ENCODE peak calls at places on chromosomes 4 and X, in six cellular contexts. One of them, this sample, is unnamed.

GRCh38 chr4:69025191-69025998 is 70.9 kb upstream of the UGT2B7 start:
- DNase-seq in GM12891: no peak
- DNase-seq in K562: no peak
- DNase-seq in GM12878: no peak
- DNase-seq in HepG2: peak
- DNase-seq in H1: peak
- DNase-seq in this sample: no peak

GRCh38 chrX:46447384-46447783 is 97.8 kb downstream of the ZNF674 start:
- DNase-seq in GM12891: peak
- DNase-seq in K562: no peak
- DNase-seq in GM12878: no peak
- DNase-seq in HepG2: peak
- DNase-seq in H1: no peak
- DNase-seq in this sample: peak

GRCh38 chrX:129653985-129654651 is 638 bp downstream of the APLN start:
- DNase-seq in GM12891: no peak
- DNase-seq in K562: no peak
- DNase-seq in GM12878: no peak
- DNase-seq in HepG2: no peak
- DNase-seq in H1: no peak
- DNase-seq in this sample: no peak

GRCh38 chr4:26787461-26788340 is 72.9 kb upstream of the STIM2 start:
- DNase-seq in GM12891: no peak
- DNase-seq in K562: peak
- DNase-seq in GM12878: no peak
- DNase-seq in HepG2: peak
- DNase-seq in H1: peak
- DNase-seq in this sample: no peak

GRCh38 chr4:102430511-102430910 is 70.6 kb upstream of the NFKB1 start:
- DNase-seq in GM12891: no peak
- DNase-seq in K562: no peak
- DNase-seq in GM12878: no peak
- DNase-seq in HepG2: no peak
- DNase-seq in H1: no peak
- DNase-seq in this sample: no peak

GRCh38 chr4:119729815-119730643 is 101.4 kb upstream of the PDE5A start:
- DNase-seq in GM12891: no peak
- DNase-seq in K562: no peak
- DNase-seq in GM12878: no peak
- DNase-seq in HepG2: peak
- DNase-seq in H1: no peak
- DNase-seq in this sample: no peak

GRCh38 chr4:102868153-102868781 is 525 bp upstream of the CISD2 start:
- DNase-seq in GM12891: no peak
- DNase-seq in K562: no peak
- DNase-seq in GM12878: no peak
- DNase-seq in HepG2: no peak
- DNase-seq in H1: no peak
- DNase-seq in this sample: no peak

GRCh38 chr4:25161599-25161960 is 1.3 kb upstream of the SEPSECS start:
- DNase-seq in GM12891: no peak
- DNase-seq in K562: no peak
- DNase-seq in GM12878: no peak
- DNase-seq in HepG2: no peak
- DNase-seq in H1: no peak
- DNase-seq in this sample: no peak

GRCh38 chr4:127364911-127365310 is 267.8 kb upstream of the INTU start:
- DNase-seq in GM12891: no peak
- DNase-seq in K562: no peak
- DNase-seq in GM12878: no peak
- DNase-seq in HepG2: no peak
- DNase-seq in H1: no peak
- DNase-seq in this sample: no peak

GRCh38 chr4:121811122-121811521 is 10.0 kb downstream of the EXOSC9 start:
- DNase-seq in GM12891: no peak
- DNase-seq in K562: no peak
- DNase-seq in GM12878: no peak
- DNase-seq in HepG2: no peak
- DNase-seq in H1: no peak
- DNase-seq in this sample: no peak

GRCh38 chrX:108165349-108166111 is 74.0 kb downstream of the ATG4A start:
- DNase-seq in GM12891: no peak
- DNase-seq in K562: peak
- DNase-seq in GM12878: no peak
- DNase-seq in HepG2: peak
- DNase-seq in H1: peak
- DNase-seq in this sample: no peak

GRCh38 chr4:25767877-25768475 is 94.8 kb downstream of the SEL1L3 start:
- DNase-seq in GM12891: peak
- DNase-seq in K562: peak
- DNase-seq in GM12878: no peak
- DNase-seq in HepG2: peak
- DNase-seq in H1: no peak
- DNase-seq in this sample: no peak

GRCh38 chrX:11185861-11186260 is 74.7 kb downstream of the HCCS start:
- DNase-seq in GM12891: no peak
- DNase-seq in K562: no peak
- DNase-seq in GM12878: no peak
- DNase-seq in HepG2: no peak
- DNase-seq in H1: no peak
- DNase-seq in this sample: no peak

GRCh38 chrX:38854305-38854704 is 53.0 kb downstream of the MID1IP1 start:
- DNase-seq in GM12891: no peak
- DNase-seq in K562: no peak
- DNase-seq in GM12878: no peak
- DNase-seq in HepG2: no peak
- DNase-seq in H1: no peak
- DNase-seq in this sample: no peak

GRCh38 chr4:37562592-37562991 is 123.6 kb downstream of the RELL1 start:
- DNase-seq in GM12891: no peak
- DNase-seq in K562: no peak
- DNase-seq in GM12878: no peak
- DNase-seq in HepG2: no peak
- DNase-seq in H1: no peak
- DNase-seq in this sample: no peak

GRCh38 chr4:161178310-161178709 is 985.5 kb downstream of the FSTL5 start:
- DNase-seq in GM12891: no peak
- DNase-seq in K562: no peak
- DNase-seq in GM12878: no peak
- DNase-seq in HepG2: no peak
- DNase-seq in H1: no peak
- DNase-seq in this sample: no peak

GRCh38 chrX:11509786-11510185 is 155.9 kb downstream of the ARHGAP6 start:
- DNase-seq in GM12891: no peak
- DNase-seq in K562: no peak
- DNase-seq in GM12878: no peak
- DNase-seq in HepG2: no peak
- DNase-seq in H1: no peak
- DNase-seq in this sample: no peak

DNA sequence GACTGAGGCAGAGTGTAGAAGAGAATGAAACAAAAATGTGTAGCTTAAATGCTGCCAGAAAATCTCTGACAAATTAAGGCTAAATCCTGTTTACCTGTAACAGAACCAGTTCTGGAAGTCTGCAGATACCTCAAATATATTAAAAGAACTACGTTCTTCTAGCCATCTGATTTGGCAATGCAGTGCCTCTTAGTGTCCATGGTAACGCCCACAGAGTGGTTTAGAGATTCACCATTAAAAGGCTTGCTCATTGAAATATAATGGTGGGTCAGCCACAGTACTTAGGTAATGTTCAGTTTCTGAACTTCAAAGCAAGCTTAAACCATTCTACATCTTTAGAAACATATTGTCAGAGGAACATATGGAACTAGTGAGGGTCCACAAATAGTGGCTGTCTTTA is 23.2 kb upstream of the LUZP4 start:
- DNase-seq in GM12891: no peak
- DNase-seq in K562: no peak
- DNase-seq in GM12878: no peak
- DNase-seq in HepG2: no peak
- DNase-seq in H1: no peak
- DNase-seq in this sample: no peak
- TF ChIP-seq POLR2AphosphoS5 in GM12891: no peak
- TF ChIP-seq POLR2AphosphoS5 in K562: no peak
- TF ChIP-seq POLR2AphosphoS5 in GM12878: no peak
- TF ChIP-seq POLR2AphosphoS5 in HepG2: no peak
- TF ChIP-seq POLR2AphosphoS5 in H1: no peak
- TF ChIP-seq POLR2AphosphoS5 in this sample: no peak

GRCh38 chrX:33211356-33212254 is at the start of gene DMD:
- DNase-seq in GM12891: no peak
- DNase-seq in K562: no peak
- DNase-seq in GM12878: no peak
- DNase-seq in HepG2: peak
- DNase-seq in H1: no peak
- DNase-seq in this sample: no peak
- TF ChIP-seq POLR2A in GM12891: no peak
- TF ChIP-seq POLR2A in K562: no peak
- TF ChIP-seq POLR2A in GM12878: no peak
- TF ChIP-seq POLR2A in HepG2: no peak
- TF ChIP-seq POLR2A in H1: no peak
- TF ChIP-seq POLR2A in this sample: no peak

GRCh38 chrX:79557212-79557611 is 190.1 kb upstream of the ITM2A start:
- DNase-seq in GM12891: no peak
- DNase-seq in K562: no peak
- DNase-seq in GM12878: no peak
- DNase-seq in HepG2: no peak
- DNase-seq in H1: no peak
- DNase-seq in this sample: no peak
- TF ChIP-seq TAF1 in GM12891: no peak
- TF ChIP-seq TAF1 in K562: no peak
- TF ChIP-seq TAF1 in GM12878: no peak
- TF ChIP-seq TAF1 in HepG2: no peak
- TF ChIP-seq TAF1 in H1: no peak
- TF ChIP-seq TAF1 in this sample: no peak

GRCh38 chr4:1578968-1579833 is 104.9 kb downstream of the FAM53A start:
- DNase-seq in GM12891: peak
- DNase-seq in K562: peak
- DNase-seq in GM12878: no peak
- DNase-seq in HepG2: no peak
- DNase-seq in H1: peak
- DNase-seq in this sample: peak
- TF ChIP-seq POLR2AphosphoS5 in GM12891: no peak
- TF ChIP-seq POLR2AphosphoS5 in K562: no peak
- TF ChIP-seq POLR2AphosphoS5 in GM12878: no peak
- TF ChIP-seq POLR2AphosphoS5 in HepG2: no peak
- TF ChIP-seq POLR2AphosphoS5 in H1: no peak
- TF ChIP-seq POLR2AphosphoS5 in this sample: no peak

GRCh38 chr4:48267574-48267973 is 2.1 kb downstream of the TEC start:
- DNase-seq in GM12891: no peak
- DNase-seq in K562: no peak
- DNase-seq in GM12878: no peak
- DNase-seq in HepG2: no peak
- DNase-seq in H1: no peak
- DNase-seq in this sample: no peak

GRCh38 chr4:48271048-48271452 is 1.4 kb upstream of the TEC start:
- DNase-seq in GM12891: no peak
- DNase-seq in K562: no peak
- DNase-seq in GM12878: peak
- DNase-seq in HepG2: no peak
- DNase-seq in H1: no peak
- DNase-seq in this sample: no peak

GRCh38 chr4:48270516-48270897 is 869 bp upstream of the TEC start:
- DNase-seq in GM12891: no peak
- DNase-seq in K562: no peak
- DNase-seq in GM12878: no peak
- DNase-seq in HepG2: no peak
- DNase-seq in H1: no peak
- DNase-seq in this sample: no peak

GRCh38 chr4:48269861-48270515 is 350 bp upstream of the TEC start:
- DNase-seq in GM12891: peak
- DNase-seq in K562: peak
- DNase-seq in GM12878: peak
- DNase-seq in HepG2: peak
- DNase-seq in H1: peak
- DNase-seq in this sample: peak

DNA sequence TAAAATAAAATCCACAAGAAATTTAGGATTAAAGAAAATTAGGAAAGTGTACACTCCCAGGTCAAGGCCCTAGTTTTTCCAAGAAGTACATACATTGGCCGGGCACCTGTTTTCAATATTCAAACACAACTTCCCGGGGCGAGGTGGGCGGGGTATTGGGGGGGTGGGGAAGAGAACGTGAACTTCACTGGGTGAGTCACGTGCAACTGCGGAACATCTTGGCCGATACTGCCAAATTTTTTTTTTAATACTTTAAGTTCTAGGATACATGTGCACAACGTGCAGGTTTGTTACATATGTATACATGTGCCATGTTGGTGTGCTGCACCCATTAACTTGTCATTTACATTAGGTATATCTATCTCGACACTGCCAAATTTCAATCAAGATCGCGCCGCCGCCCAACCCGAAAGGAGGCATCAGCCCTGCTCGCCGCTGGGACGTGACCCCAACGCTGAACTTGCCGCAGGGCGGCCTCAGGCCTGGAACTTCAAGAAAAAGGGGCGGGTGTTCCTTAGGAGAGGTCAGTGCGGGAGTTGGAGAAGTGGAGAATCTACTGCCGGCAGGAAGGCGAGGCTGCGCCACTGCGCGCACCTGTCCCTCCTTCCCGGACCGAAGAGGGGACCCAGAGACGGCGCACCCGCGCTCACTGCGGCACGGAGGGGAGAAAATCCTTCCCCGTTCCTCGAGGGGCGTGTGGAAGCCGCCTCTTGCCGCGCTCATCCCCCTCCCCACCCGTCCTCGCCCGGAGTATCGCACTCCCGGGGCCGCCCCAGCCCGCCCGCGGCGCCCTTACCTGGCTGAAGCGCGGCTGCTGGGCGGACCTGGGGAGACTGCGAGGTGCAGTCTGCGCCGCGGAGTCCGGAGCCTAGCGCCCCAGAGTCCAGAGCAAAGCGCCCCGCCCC is at the start of gene TEC:
- DNase-seq in GM12891: peak
- DNase-seq in K562: peak
- DNase-seq in GM12878: no peak
- DNase-seq in HepG2: no peak
- DNase-seq in H1: peak
- DNase-seq in this sample: no peak
- TF ChIP-seq POLR2A in GM12891: peak
- TF ChIP-seq POLR2A in K562: peak
- TF ChIP-seq POLR2A in GM12878: peak
- TF ChIP-seq POLR2A in HepG2: peak
- TF ChIP-seq POLR2A in H1: peak
- TF ChIP-seq POLR2A in this sample: peak

GRCh38 chr4:93384211-93384610 is 444.3 kb upstream of the ATOH1 start:
- DNase-seq in GM12891: no peak
- DNase-seq in K562: no peak
- DNase-seq in GM12878: no peak
- DNase-seq in HepG2: no peak
- DNase-seq in H1: no peak
- DNase-seq in this sample: no peak

GRCh38 chr4:93384897-93385296 is 443.7 kb upstream of the ATOH1 start:
- DNase-seq in GM12891: no peak
- DNase-seq in K562: no peak
- DNase-seq in GM12878: no peak
- DNase-seq in HepG2: no peak
- DNase-seq in H1: no peak
- DNase-seq in this sample: no peak
- TF ChIP-seq TAF1 in GM12891: no peak
- TF ChIP-seq TAF1 in K562: no peak
- TF ChIP-seq TAF1 in GM12878: no peak
- TF ChIP-seq TAF1 in HepG2: no peak
- TF ChIP-seq TAF1 in H1: no peak
- TF ChIP-seq TAF1 in this sample: no peak

This sample was measured in GM12892.